ENCODE peak calls at places on chromosomes 12 and 14, in eight cellular contexts. C, I, U, J, B, D, E and Z are unnamed samples.

GRCh38 chr14:61452452-61452851 is 131.1 kb downstream of the PRKCH start:
- ATAC-seq in C (no peak), I (peak; percentile 34), U (peak; percentile 29), J (peak; percentile 85), B (no peak), D (peak; percentile 93), E (peak; percentile 86), Z (peak; percentile 89)

GRCh38 chr14:105154476-105154871 is 14.1 kb downstream of the JAG2 start:
- ATAC-seq in C (no peak), I (no peak), U (no peak), J (no peak), B (no peak), D (no peak), E (no peak), Z (no peak)

GRCh38 chr14:68853749-68854148 is 60.9 kb upstream of the ZFP36L1 start:
- ATAC-seq in C (no peak), I (no peak), U (no peak), J (no peak), B (no peak), D (no peak), E (no peak), Z (no peak)

GRCh38 chr12:69966839-69967238 is 141.8 kb downstream of the MYRFL start:
- ATAC-seq in C (peak; percentile 46), I (peak; percentile 28), U (no peak), J (no peak), B (no peak), D (no peak), E (no peak), Z (no peak)

GRCh38 chr14:71380271-71380670 is 473.0 kb downstream of the PCNX1 start:
- ATAC-seq in C (no peak), I (peak; percentile 25), U (no peak), J (no peak), B (no peak), D (no peak), E (no peak), Z (no peak)

GRCh38 chr12:111418594-111418880 is 12.8 kb downstream of the SH2B3 start:
- ATAC-seq in C (no peak), I (no peak), U (no peak), J (no peak), B (no peak), D (no peak), E (no peak), Z (no peak)

GRCh38 chr12:2284321-2284813 is 231.6 kb downstream of the CACNA1C start:
- ATAC-seq in C (peak; percentile 14), I (peak; percentile 24), U (peak; percentile 39), J (no peak), B (no peak), D (no peak), E (no peak), Z (no peak)

GRCh38 chr12:26239508-26240328 is 44.3 kb downstream of the SSPN start:
- ATAC-seq in C (peak; percentile 93), I (no peak), U (no peak), J (no peak), B (peak; percentile 81), D (no peak), E (no peak), Z (no peak)

GRCh38 chr14:31068235-31068634 is 42.1 kb upstream of the STRN3 start:
- ATAC-seq in C (peak; percentile 50), I (peak; percentile 88), U (no peak), J (no peak), B (peak; percentile 52), D (no peak), E (peak; percentile 69), Z (no peak)

GRCh38 chr12:109671482-109671881 is 42.1 kb upstream of the FAM222A start:
- ATAC-seq in C (no peak), I (no peak), U (no peak), J (no peak), B (no peak), D (no peak), E (no peak), Z (no peak)

GRCh38 chr12:94488449-94488848 is 28.8 kb upstream of the CEP83 start:
- ATAC-seq in C (no peak), I (no peak), U (peak; percentile 100), J (no peak), B (no peak), D (no peak), E (no peak), Z (no peak)

GRCh38 chr12:73076760-73077159 is 804.6 kb downstream of the TRHDE start:
- ATAC-seq in C (no peak), I (no peak), U (no peak), J (no peak), B (no peak), D (no peak), E (no peak), Z (no peak)

GRCh38 chr12:64194333-64195149 is 27.6 kb downstream of the KICS2 start:
- ATAC-seq in C (peak; percentile 78), I (no peak), U (no peak), J (no peak), B (no peak), D (no peak), E (no peak), Z (no peak)

GRCh38 chr12:92546826-92547348 is 155.9 kb upstream of the PLEKHG7 start:
- ATAC-seq in C (no peak), I (no peak), U (peak; percentile 47), J (no peak), B (no peak), D (no peak), E (no peak), Z (no peak)

GRCh38 chr12:19967001-19967400 is 401.3 kb upstream of the PDE3A start:
- ATAC-seq in C (no peak), I (no peak), U (no peak), J (no peak), B (no peak), D (no peak), E (no peak), Z (no peak)

GRCh38 chr14:103033744-103034143 is 23.6 kb downstream of the CDC42BPB start:
- ATAC-seq in C (no peak), I (peak; percentile 31), U (no peak), J (no peak), B (no peak), D (no peak), E (no peak), Z (no peak)

GRCh38 chr14:35687335-35687939 is 121.7 kb downstream of the RALGAPA1 start:
- ATAC-seq in C (no peak), I (peak; percentile 70), U (peak; percentile 59), J (no peak), B (no peak), D (peak; percentile 45), E (peak; percentile 74), Z (peak; percentile 50)

GRCh38 chr12:121805800-121806555 is 2.2 kb downstream of the SETD1B start:
- ATAC-seq in C (no peak), I (no peak), U (no peak), J (peak; percentile 25), B (no peak), D (no peak), E (peak; percentile 10), Z (no peak)

GRCh38 chr12:103399986-103400385 is 95.8 kb downstream of the C12orf42 start:
- ATAC-seq in C (no peak), I (no peak), U (peak; percentile 86), J (no peak), B (no peak), D (no peak), E (peak; percentile 66), Z (no peak)

GRCh38 chr14:30610719-30611388 is 11.3 kb upstream of the SCFD1 start:
- ATAC-seq in C (no peak), I (peak; percentile 78), U (peak; percentile 25), J (no peak), B (peak; percentile 38), D (no peak), E (peak; percentile 75), Z (no peak)

GRCh38 chr14:67457782-67458181 is 30.7 kb downstream of the TMEM229B start:
- ATAC-seq in C (peak; percentile 82), I (peak; percentile 26), U (no peak), J (no peak), B (peak; percentile 95), D (no peak), E (no peak), Z (no peak)

GRCh38 chr12:123546281-123546680 is 12.8 kb upstream of the RILPL1 start:
- ATAC-seq in C (no peak), I (no peak), U (no peak), J (no peak), B (no peak), D (no peak), E (no peak), Z (no peak)

GRCh38 chr14:56172074-56172473 is 53.9 kb downstream of the PELI2 start:
- ATAC-seq in C (no peak), I (no peak), U (no peak), J (no peak), B (no peak), D (no peak), E (peak; percentile 13), Z (peak; percentile 18)

GRCh38 chr12:122889658-122890561 is 6.0 kb downstream of the VPS37B start:
- ATAC-seq in C (no peak), I (no peak), U (no peak), J (no peak), B (no peak), D (no peak), E (no peak), Z (no peak)

GRCh38 chr14:101075025-101075800 is 171.7 kb upstream of the RTL1 start:
- ATAC-seq in C (no peak), I (no peak), U (peak; percentile 87), J (no peak), B (no peak), D (peak; percentile 30), E (no peak), Z (peak; percentile 26)

GRCh38 chr14:64012720-64013119 is 159.9 kb downstream of the SYNE2 start:
- ATAC-seq in C (no peak), I (no peak), U (no peak), J (no peak), B (no peak), D (no peak), E (no peak), Z (no peak)

GRCh38 chr14:37263656-37264236 is 66.0 kb downstream of the MIPOL1 start:
- ATAC-seq in C (no peak), I (no peak), U (no peak), J (no peak), B (no peak), D (no peak), E (no peak), Z (no peak)

GRCh38 chr12:132248439-132249157 is 80.8 kb downstream of the GALNT9 start:
- ATAC-seq in C (no peak), I (no peak), U (no peak), J (no peak), B (no peak), D (peak; percentile 40), E (no peak), Z (no peak)

GRCh38 chr12:4293299-4293941 is 19.9 kb downstream of the CCND2 start:
- ATAC-seq in C (no peak), I (no peak), U (no peak), J (peak; percentile 57), B (no peak), D (peak; percentile 90), E (peak; percentile 17), Z (peak; percentile 93)

GRCh38 chr12:127943481-127944210 is 323.3 kb upstream of the TMEM132C start:
- ATAC-seq in C (no peak), I (no peak), U (no peak), J (no peak), B (no peak), D (no peak), E (no peak), Z (no peak)

GRCh38 chr12:13817131-13817530 is 164.3 kb downstream of the GRIN2B start:
- ATAC-seq in C (no peak), I (no peak), U (no peak), J (no peak), B (no peak), D (no peak), E (no peak), Z (no peak)

GRCh38 chr14:96455588-96455987 is 46.6 kb upstream of the PAPOLA start:
- ATAC-seq in C (no peak), I (no peak), U (no peak), J (no peak), B (no peak), D (no peak), E (no peak), Z (no peak)

GRCh38 chr12:67727652-67728295 is 79.2 kb downstream of the DYRK2 start:
- ATAC-seq in C (no peak), I (no peak), U (no peak), J (no peak), B (no peak), D (no peak), E (no peak), Z (no peak)

GRCh38 chr14:51612449-51612848 is 39.3 kb upstream of the FRMD6 start:
- ATAC-seq in C (no peak), I (no peak), U (peak; percentile 80), J (no peak), B (no peak), D (peak; percentile 88), E (no peak), Z (peak; percentile 81)